ENCODE peak calls at places on chromosome 15, in seven cellular contexts. I, L, J, X, M, W and K are unnamed samples. For H3K27me3, the result is how much of the 10 kb centered on the place peaks cover.

GRCh38 chr15:93617443-93617842 is 528.4 kb upstream of the RGMA start:
- DNase-seq in W (peak), J (no peak), I (no peak), X (no peak), M (no peak), L (no peak), K (no peak)

GRCh38 chr15:46815765-46816164 is 901.5 kb upstream of the SEMA6D start:
- DNase-seq in M (peak), X (no peak), W (no peak), I (no peak), J (no peak), L (no peak), K (no peak)

GRCh38 chr15:65306551-65306950 is 2.1 kb downstream of the RNU5B-1 start:
- DNase-seq in L (no peak), M (no peak), X (no peak), I (no peak), J (no peak), W (no peak), K (no peak)

GRCh38 chr15:42133892-42134502 is 22.4 kb downstream of the PLA2G4F start:
- DNase-seq in J (no peak), I (peak), L (no peak), X (peak), W (peak), M (no peak), K (no peak)

GRCh38 chr15:80660114-80660513 is 35.0 kb upstream of the ABHD17C start:
- DNase-seq in L (no peak), W (no peak), J (no peak), X (peak), M (no peak), I (no peak), K (no peak)

GRCh38 chr15:92818658-92819311 is 81.3 kb upstream of the CHD2 start:
- DNase-seq in I (no peak), J (no peak), X (peak), M (no peak), L (no peak), W (no peak), K (no peak)

GRCh38 chr15:31241888-31242287 is 84.7 kb upstream of the KLF13 start:
- DNase-seq in M (no peak), J (no peak), L (no peak), I (no peak), X (no peak), W (no peak), K (no peak)

GRCh38 chr15:39232512-39232911 is 348.4 kb upstream of the THBS1 start:
- DNase-seq in W (no peak), J (no peak), X (no peak), L (no peak), M (no peak), I (no peak), K (no peak)

GRCh38 chr15:71278989-71279756 is 163.9 kb downstream of the THSD4 start:
- DNase-seq in L (no peak), X (no peak), J (peak), M (no peak), W (peak), I (no peak), K (peak)

GRCh38 chr15:56960116-56960515 is 41.7 kb downstream of the TCF12 start:
- DNase-seq in W (no peak), X (no peak), M (no peak), L (no peak), I (no peak), J (no peak), K (no peak)

GRCh38 chr15:85439996-85440395 is 59.6 kb downstream of the AKAP13 start:
- DNase-seq in J (no peak), X (no peak), I (no peak), L (no peak), M (no peak), W (no peak), K (no peak)

GRCh38 chr15:25787855-25788521 is 75.1 kb downstream of the ATP10A start:
- DNase-seq in W (no peak), I (no peak), X (no peak), J (no peak), L (no peak), M (no peak), K (peak)

GRCh38 chr15:48507416-48508065 is 138.0 kb downstream of the FBN1 start:
- DNase-seq in J (no peak), M (no peak), X (peak), L (no peak), I (peak), W (no peak), K (no peak)

GRCh38 chr15:93088200-93088980 is 621 bp downstream of the RGMA start:
- DNase-seq in J (peak), M (peak), W (peak), X (no peak), I (no peak), L (no peak), K (peak)

GRCh38 chr15:44595656-44596510 is 58.9 kb downstream of the EIF3J start:
- DNase-seq in M (no peak), X (no peak), I (no peak), W (no peak), L (no peak), J (no peak), K (no peak)

GRCh38 chr15:66882251-66883020 is 180.4 kb downstream of the SMAD6 start:
- DNase-seq in W (peak), L (peak), X (no peak), M (no peak), J (peak), I (no peak), K (peak)

GRCh38 chr15:74336061-74337005 is 31.1 kb downstream of the CYP11A1 start:
- DNase-seq in M (no peak), J (no peak), W (no peak), I (no peak), X (no peak), L (no peak), K (no peak)

GRCh38 chr15:22735781-22736180 is 50.7 kb upstream of the NIPA1 start:
- DNase-seq in J (no peak), M (no peak), L (no peak), W (no peak), X (no peak), I (no peak), K (no peak)

GRCh38 chr15:80367094-80367493 is 37.1 kb upstream of the ARNT2 start:
- DNase-seq in L (no peak), W (no peak), I (no peak), M (no peak), J (no peak), X (peak), K (peak)

GRCh38 chr15:48462688-48463087 is 131.5 kb downstream of the DUT start:
- DNase-seq in L (no peak), M (no peak), W (no peak), X (no peak), I (no peak), J (no peak), K (no peak)

GRCh38 chr15:31439328-31439727 is 112.7 kb downstream of the KLF13 start:
- DNase-seq in J (no peak), L (no peak), I (no peak), X (peak), W (peak), M (no peak), K (no peak)

GRCh38 chr15:43977072-43977884 is 150.5 kb downstream of the WDR76 start:
- DNase-seq in X (no peak), I (no peak), J (no peak), L (no peak), W (no peak), M (no peak), K (no peak)

GRCh38 chr15:45242289-45242688 is 9.7 kb upstream of the SLC28A2 start:
- DNase-seq in W (no peak), X (no peak), M (no peak), J (no peak), I (no peak), L (no peak), K (no peak)

GRCh38 chr15:40952901-40953712 is at the start of gene CHAC1:
- DNase-seq in L (peak), J (peak), M (peak), X (peak), W (peak), I (peak), K (peak)

DNA sequence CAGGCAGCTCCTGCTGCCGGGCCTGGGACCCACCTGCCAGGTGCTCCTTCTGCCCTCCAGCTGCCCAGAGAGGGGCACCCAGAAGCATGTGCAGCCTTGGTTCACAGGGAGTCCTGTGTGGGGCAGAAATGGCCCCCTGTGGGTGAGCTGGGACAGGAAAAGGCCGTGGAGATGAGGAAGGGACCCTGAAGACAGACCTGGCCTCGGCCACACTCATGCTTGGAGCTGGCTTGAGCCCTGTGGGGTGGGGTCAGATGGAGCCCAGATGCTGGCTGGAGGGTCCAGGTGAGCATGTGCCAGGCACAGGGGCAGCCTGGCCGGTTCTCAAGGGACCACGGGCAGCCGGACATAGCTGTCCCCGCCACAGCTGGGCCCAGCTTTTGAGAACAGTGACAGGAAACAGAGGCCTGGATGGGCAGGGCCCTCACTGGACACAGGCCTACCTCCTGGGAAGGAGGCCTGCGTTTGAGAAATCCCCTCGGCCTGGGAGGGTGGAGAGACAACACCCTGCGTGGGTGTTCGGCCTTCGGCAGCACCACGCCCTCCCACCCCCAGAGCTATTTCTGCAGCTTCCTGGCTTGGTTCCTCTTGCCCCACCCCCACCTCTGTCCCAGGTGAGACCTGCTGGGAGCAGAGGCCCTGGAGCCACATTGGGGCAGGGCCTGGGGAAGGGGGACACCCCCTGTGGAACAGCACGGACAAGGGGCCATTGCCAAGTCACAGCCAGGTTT is 132.6 kb upstream of the MEF2A start:
- DNase-seq in W (peak), L (peak), M (peak), X (peak), J (peak), I (no peak), K (no peak)
- H3K27ac ChIP-seq in W (no peak), L (no peak), M (peak), X (no peak), J (no peak), I (no peak), K (peak)

GRCh38 chr15:52780172-52780980 is 9.8 kb downstream of the ONECUT1 start:
- DNase-seq in I (peak), W (peak), X (peak), M (peak), L (peak), J (peak), K (peak)
- H3K27me3 ChIP-seq in I (half or more), W (under half), X (under half), M (half or more), L (under half), J (under half), K (under half)

GRCh38 chr15:90126457-90127435 is 24.5 kb upstream of the IDH2 start:
- DNase-seq in L (no peak), M (peak), X (peak), W (peak), I (no peak), J (no peak), K (no peak)

GRCh38 chr15:90130291-90130690 is 28.0 kb upstream of the IDH2 start:
- DNase-seq in X (no peak), L (no peak), W (no peak), I (no peak), M (no peak), J (no peak), K (no peak)

GRCh38 chr15:90121086-90121485 is 18.8 kb upstream of the IDH2 start:
- DNase-seq in L (no peak), M (no peak), I (no peak), W (no peak), X (no peak), J (no peak), K (no peak)

GRCh38 chr15:90124487-90124886 is 22.2 kb upstream of the IDH2 start:
- DNase-seq in X (no peak), M (no peak), J (no peak), W (no peak), I (no peak), L (no peak), K (no peak)

DNA sequence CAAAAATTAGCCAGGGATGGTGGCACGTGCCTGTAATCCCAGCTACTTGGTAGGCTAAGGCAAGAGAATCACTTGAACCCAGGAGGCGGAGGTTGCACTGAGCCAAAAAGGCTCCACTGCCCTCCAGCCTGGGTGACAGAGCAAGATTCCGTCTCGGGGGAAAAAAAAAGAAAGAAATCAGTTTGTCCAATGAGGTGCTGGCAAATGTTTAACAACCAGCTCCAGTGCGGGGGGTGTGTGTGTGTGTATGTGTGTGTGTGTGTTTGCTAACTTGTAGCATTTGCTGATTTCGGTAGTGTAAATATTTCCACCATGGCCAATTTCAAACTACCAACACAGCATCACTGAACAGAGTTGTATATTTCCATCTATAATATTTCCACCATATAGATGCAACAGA is 23.8 kb upstream of the IDH2 start:
- DNase-seq in X (no peak), J (no peak), M (no peak), I (no peak), L (no peak), W (no peak), K (no peak)
- H3K4me3 ChIP-seq in X (no peak), J (no peak), M (no peak), I (no peak), L (no peak), W (no peak), K (no peak)

DNA sequence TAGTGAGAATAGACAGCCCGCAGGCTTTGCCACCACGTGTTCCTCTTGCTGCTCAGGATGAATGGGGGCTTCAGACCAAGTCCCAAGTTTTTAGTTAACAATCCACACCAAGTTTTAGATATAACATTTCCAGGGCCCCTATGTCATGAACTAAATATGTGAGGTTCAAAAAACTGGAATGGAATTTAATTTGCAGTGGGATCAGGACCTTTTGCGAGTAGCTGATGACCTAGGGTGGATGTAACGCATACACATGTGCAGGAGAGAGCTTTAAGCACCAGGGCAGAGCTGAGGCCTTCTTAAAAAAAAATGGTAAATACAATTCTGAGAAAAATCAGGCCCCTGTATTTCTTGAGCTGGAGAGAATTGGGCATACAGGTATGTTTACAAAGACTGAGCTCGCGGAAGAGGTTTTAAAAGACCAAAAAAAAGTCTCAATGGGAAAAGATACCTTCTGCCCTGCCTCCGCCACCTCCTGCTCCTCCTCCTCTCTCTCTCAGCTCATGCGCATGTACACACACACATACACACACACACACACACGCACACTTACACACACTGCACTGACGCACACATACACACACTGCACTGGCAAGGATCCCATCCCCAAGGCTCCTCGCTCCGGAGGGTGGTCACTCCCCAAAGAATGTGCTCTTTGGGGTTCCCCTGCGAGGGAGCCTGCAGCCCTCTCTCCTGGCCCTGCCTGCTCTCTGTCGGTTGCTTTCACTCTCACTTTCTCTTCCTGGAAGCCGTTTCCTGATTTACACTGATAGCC is 48.2 kb upstream of the IGF1R start:
- DNase-seq in W (peak), X (no peak), L (no peak), M (no peak), J (peak), I (no peak), K (peak)
- H3K27ac ChIP-seq in W (no peak), X (no peak), L (no peak), M (no peak), J (peak), I (peak), K (no peak)

GRCh38 chr15:101470548-101471239 is 18.8 kb downstream of the PCSK6 start:
- DNase-seq in M (no peak), J (no peak), W (no peak), L (peak), I (no peak), X (no peak), K (no peak)

GRCh38 chr15:101472033-101472432 is 17.5 kb downstream of the PCSK6 start:
- DNase-seq in W (no peak), X (no peak), M (no peak), L (peak), J (no peak), I (no peak), K (no peak)

GRCh38 chr15:101466188-101466587 is 23.3 kb downstream of the PCSK6 start:
- DNase-seq in I (no peak), J (no peak), L (no peak), M (no peak), W (no peak), X (no peak), K (no peak)

GRCh38 chr15:101474233-101474632 is 15.3 kb downstream of the PCSK6 start:
- DNase-seq in L (no peak), X (no peak), I (no peak), W (no peak), M (no peak), J (no peak), K (no peak)

GRCh38 chr15:101469520-101470288 is 19.8 kb downstream of the PCSK6 start:
- DNase-seq in X (no peak), W (no peak), I (no peak), J (no peak), M (no peak), L (peak), K (no peak)
- H3K27me3 ChIP-seq in X (under half), W (under half), I (under half), J (under half), M (under half), L (under half), K (under half)